ENCODE peak calls at places on chromosomes 2 and 18, in four cellular contexts. G is occipital lobe, W is KG1, R is HCEC 1CT. O is an unnamed sample.

GRCh38 chr2:27032495-27033252 is at the start of gene TMEM214:
- DNase-seq in G (peak), W (peak), R (peak), O (peak)

GRCh38 chr2:181683518-181684453 is 3.5 kb upstream of the NEUROD1 start:
- DNase-seq in G (no peak), W (no peak), R (no peak), O (no peak)

GRCh38 chr2:149200109-149200520 is 130.3 kb upstream of the LYPD6 start:
- DNase-seq in G (no peak), W (no peak), R (no peak), O (peak)

GRCh38 chr2:202377308-202377736 is 1.2 kb downstream of the BMPR2 start:
- DNase-seq in G (peak), W (peak), R (peak), O (peak)

GRCh38 chr2:123993728-123994323 is 31.3 kb upstream of the CNTNAP5 start:
- DNase-seq in G (no peak), W (no peak), R (peak), O (peak)

GRCh38 chr2:130884013-130884412 is 47.3 kb downstream of the ARHGEF4 start:
- DNase-seq in G (no peak), W (no peak), R (no peak), O (no peak)

GRCh38 chr2:167857406-167857805 is 390.0 kb downstream of the STK39 start:
- DNase-seq in G (no peak), W (no peak), R (no peak), O (no peak)

GRCh38 chr2:37705191-37705590 is 33.7 kb upstream of the CDC42EP3 start:
- DNase-seq in G (no peak), W (no peak), R (peak), O (no peak)

GRCh38 chr2:96318723-96319122 is 6.4 kb upstream of the ITPRIPL1 start:
- DNase-seq in G (no peak), W (no peak), R (no peak), O (no peak)

GRCh38 chr2:124542932-124543640 is 518.0 kb downstream of the CNTNAP5 start:
- DNase-seq in G (no peak), W (no peak), R (no peak), O (no peak)

GRCh38 chr2:218036371-218036770 is 32.7 kb upstream of the RUFY4 start:
- DNase-seq in G (no peak), W (no peak), R (no peak), O (no peak)

GRCh38 chr2:240569523-240569997 is 1.3 kb downstream of the RNPEPL1 start:
- DNase-seq in G (no peak), W (no peak), R (no peak), O (no peak)

GRCh38 chr2:171434671-171434980 is 600 bp downstream of the DCAF17 start:
- DNase-seq in G (peak), W (no peak), R (no peak), O (no peak)

GRCh38 chr18:37476182-37476581 is 89.4 kb downstream of the CELF4 start:
- DNase-seq in G (no peak), W (no peak), R (peak), O (no peak)

GRCh38 chr18:69250305-69251151 is 150.2 kb upstream of the DOK6 start:
- DNase-seq in G (no peak), W (no peak), R (peak), O (peak)

GRCh38 chr2:203240491-203240890 is 1.7 kb downstream of the CYP20A1 start:
- DNase-seq in G (no peak), W (no peak), R (no peak), O (no peak)

GRCh38 chr18:55489034-55489741 is 98.8 kb downstream of the TCF4 start:
- DNase-seq in G (no peak), W (no peak), R (no peak), O (peak)

GRCh38 chr2:43224131-43224570 is 2.3 kb downstream of the ZFP36L2 start:
- DNase-seq in G (no peak), W (no peak), R (peak), O (peak)

O was measured in amniotic epithelial cell.